ENCODE peak calls at places on chromosomes 4 and X, in ten cellular contexts. J, O, S, B, H, Y, X, M, V and Z are unnamed samples.

GRCh38 chr4:118920247-118920646 is 31.6 kb downstream of the SYNPO2 start:
- DNase-seq in J (no peak), O (peak), S (no peak), B (no peak), H (no peak), Y (no peak), X (no peak), M (peak), V (no peak), Z (no peak)

GRCh38 chrX:115690554-115691216 is 129.7 kb downstream of the PLS3 start:
- DNase-seq in J (peak), O (peak), S (peak), B (no peak), H (peak), Y (peak), X (peak), M (peak), V (peak), Z (peak)

GRCh38 chrX:47587906-47588735 is 5.9 kb downstream of the TIMP1 start:
- DNase-seq in J (no peak), O (no peak), S (no peak), B (no peak), H (no peak), Y (no peak), X (no peak), M (no peak), V (no peak), Z (no peak)

GRCh38 chr4:40043786-40044185 is 12.9 kb upstream of the N4BP2 start:
- DNase-seq in J (no peak), O (no peak), S (no peak), B (no peak), H (no peak), Y (no peak), X (no peak), M (no peak), V (no peak), Z (no peak)

GRCh38 chr4:153060191-153060590 is 124.1 kb downstream of the FHDC1 start:
- DNase-seq in J (no peak), O (no peak), S (no peak), B (no peak), H (no peak), Y (no peak), X (no peak), M (no peak), V (no peak), Z (no peak)

GRCh38 chr4:125368161-125368560 is 53.4 kb downstream of the FAT4 start:
- DNase-seq in J (no peak), O (no peak), S (peak), B (no peak), H (peak), Y (no peak), X (no peak), M (no peak), V (no peak), Z (no peak)

GRCh38 chrX:24168807-24169206 is 19.3 kb downstream of the ZFX start:
- DNase-seq in J (no peak), O (no peak), S (no peak), B (no peak), H (no peak), Y (no peak), X (no peak), M (no peak), V (no peak), Z (no peak)

GRCh38 chr4:54784188-54784671 is 126.5 kb downstream of the KIT start:
- DNase-seq in J (peak), O (peak), S (peak), B (peak), H (peak), Y (peak), X (no peak), M (no peak), V (no peak), Z (no peak)

GRCh38 chr4:8731364-8731763 is 138.8 kb downstream of the CPZ start:
- DNase-seq in J (no peak), O (no peak), S (no peak), B (no peak), H (no peak), Y (no peak), X (no peak), M (no peak), V (no peak), Z (no peak)

GRCh38 chr4:156970501-156971167 is 965 bp downstream of the PDGFC start:
- DNase-seq in J (peak), O (peak), S (peak), B (peak), H (peak), Y (peak), X (no peak), M (no peak), V (no peak), Z (peak)

GRCh38 chr4:114688063-114688462 is 89.5 kb downstream of the UGT8 start:
- DNase-seq in J (no peak), O (no peak), S (no peak), B (no peak), H (no peak), Y (no peak), X (no peak), M (no peak), V (no peak), Z (no peak)

GRCh38 chrX:136202889-136203288 is 48.3 kb downstream of the MAP7D3 start:
- DNase-seq in J (no peak), O (no peak), S (peak), B (no peak), H (peak), Y (peak), X (no peak), M (no peak), V (no peak), Z (no peak)

GRCh38 chr4:75821966-75822365 is 80.3 kb downstream of the PPEF2 start:
- DNase-seq in J (peak), O (no peak), S (peak), B (no peak), H (peak), Y (no peak), X (no peak), M (no peak), V (no peak), Z (no peak)

GRCh38 chr4:74772106-74772505 is 22.2 kb downstream of the BTC start:
- DNase-seq in J (no peak), O (no peak), S (no peak), B (no peak), H (no peak), Y (no peak), X (no peak), M (no peak), V (no peak), Z (no peak)

GRCh38 chr4:17511950-17512795 is at the start of gene QDPR:
- DNase-seq in J (peak), O (peak), S (peak), B (peak), H (peak), Y (peak), X (peak), M (peak), V (peak), Z (peak)

GRCh38 chr4:171157462-171158082 is 655.6 kb upstream of the GALNTL6 start:
- DNase-seq in J (no peak), O (no peak), S (no peak), B (no peak), H (no peak), Y (no peak), X (no peak), M (no peak), V (no peak), Z (no peak)

GRCh38 chrX:70044541-70045245 is 5.0 kb downstream of the AWAT2 start:
- DNase-seq in J (peak), O (no peak), S (peak), B (no peak), H (no peak), Y (peak), X (no peak), M (no peak), V (no peak), Z (no peak)

GRCh38 chr4:176377705-176378302 is 58.0 kb downstream of the SPCS3 start:
- DNase-seq in J (no peak), O (no peak), S (peak), B (no peak), H (no peak), Y (peak), X (no peak), M (peak), V (no peak), Z (no peak)

GRCh38 chr4:114694770-114695169 is 96.2 kb downstream of the UGT8 start:
- DNase-seq in J (peak), O (no peak), S (peak), B (no peak), H (peak), Y (peak), X (no peak), M (peak), V (peak), Z (no peak)

GRCh38 chr4:76219299-76220055 is 5.9 kb upstream of the SCARB2 start:
- DNase-seq in J (no peak), O (no peak), S (peak), B (no peak), H (peak), Y (peak), X (no peak), M (peak), V (no peak), Z (no peak)

GRCh38 chrX:105975382-105975781 is 63.1 kb downstream of the SERPINA7 start:
- DNase-seq in J (no peak), O (no peak), S (no peak), B (no peak), H (no peak), Y (no peak), X (no peak), M (peak), V (no peak), Z (no peak)

GRCh38 chrX:103688949-103689348 is 2.5 kb upstream of the MORF4L2 start:
- DNase-seq in J (peak), O (no peak), S (peak), B (no peak), H (peak), Y (peak), X (no peak), M (peak), V (peak), Z (no peak)

GRCh38 chr4:39932776-39933402 is 44.8 kb downstream of the PDS5A start:
- DNase-seq in J (no peak), O (no peak), S (no peak), B (no peak), H (no peak), Y (no peak), X (no peak), M (no peak), V (peak), Z (no peak)

GRCh38 chrX:81259008-81259713 is 57.3 kb downstream of the SH3BGRL start:
- DNase-seq in J (no peak), O (no peak), S (no peak), B (no peak), H (peak), Y (no peak), X (no peak), M (no peak), V (no peak), Z (no peak)

GRCh38 chr4:38562751-38563198 is 101.2 kb upstream of the KLF3 start:
- DNase-seq in J (peak), O (peak), S (no peak), B (no peak), H (no peak), Y (peak), X (no peak), M (peak), V (no peak), Z (peak)

GRCh38 chrX:43693602-43694406 is 37.7 kb downstream of the MAOA start:
- DNase-seq in J (peak), O (no peak), S (no peak), B (no peak), H (peak), Y (no peak), X (no peak), M (no peak), V (no peak), Z (no peak)

GRCh38 chr4:38782452-38783108 is at the start of gene TLR10:
- DNase-seq in J (no peak), O (no peak), S (peak), B (no peak), H (peak), Y (peak), X (no peak), M (peak), V (peak), Z (peak)

GRCh38 chrX:16002185-16002584 is 121.2 kb upstream of the GRPR start:
- DNase-seq in J (peak), O (no peak), S (peak), B (no peak), H (no peak), Y (no peak), X (no peak), M (no peak), V (no peak), Z (no peak)

GRCh38 chr4:110196871-110197420 is 1.5 kb downstream of the ELOVL6 start:
- DNase-seq in J (peak), O (no peak), S (peak), B (peak), H (peak), Y (peak), X (peak), M (peak), V (peak), Z (peak)

GRCh38 chrX:133475953-133476352 is 60.7 kb upstream of the GPC4 start:
- DNase-seq in J (no peak), O (no peak), S (no peak), B (no peak), H (peak), Y (no peak), X (no peak), M (no peak), V (no peak), Z (no peak)

GRCh38 chr4:145907363-145907762 is 31.3 kb downstream of the ZNF827 start:
- DNase-seq in J (no peak), O (no peak), S (no peak), B (no peak), H (peak), Y (peak), X (no peak), M (no peak), V (no peak), Z (peak)

GRCh38 chrX:78104447-78105176 is 564 bp downstream of the PGK1 start:
- DNase-seq in J (peak), O (peak), S (peak), B (peak), H (peak), Y (peak), X (peak), M (peak), V (peak), Z (peak)

GRCh38 chrX:132834741-132835140 is 123.7 kb downstream of the HS6ST2 start:
- DNase-seq in J (no peak), O (no peak), S (no peak), B (no peak), H (no peak), Y (no peak), X (no peak), M (no peak), V (no peak), Z (no peak)